ENCODE peak calls at places on chromosomes 11 and 22, in five cellular contexts. D is stimulated activated naive CD8-positive, alpha-beta T cell treated with anti-CD3 and anti-CD28 coated beads, Interleukin-15, amount 100 ng/mL, for 72 hours; X is lower lobe of right lung; O is hippocampal formation; W is 8988T. U is an unnamed sample.
A peak's percentile ranks its signal among the peaks of the same experiment; 100 is the strongest.

GRCh38 chr11:31102316-31102715 is 267.2 kb downstream of the DCDC1 start:
- DNase-seq in D (no peak), W (no peak), X (no peak), O (no peak), U (no peak)

GRCh38 chr11:120525285-120526085 is 13.9 kb downstream of the GRIK4 start:
- DNase-seq in O (no peak), W (no peak), X (peak; percentile 22), D (no peak), U (no peak)

GRCh38 chr11:61065955-61066638 is 36.2 kb upstream of the CD5 start:
- DNase-seq in O (no peak), D (peak; percentile 66), X (no peak), W (no peak), U (peak; percentile 75)

GRCh38 chr22:20508815-20509271 is 1.4 kb downstream of the MED15 start:
- DNase-seq in W (no peak), X (no peak), D (no peak), O (no peak), U (no peak)

GRCh38 chr11:46489668-46490560 is 98.3 kb upstream of the CHRM4 start:
- DNase-seq in O (peak; percentile 38), D (peak; percentile 26), W (peak; percentile 28), X (no peak), U (no peak)

GRCh38 chr11:65776710-65777141 is 4.0 kb downstream of the AP5B1 start:
- DNase-seq in O (no peak), W (no peak), D (no peak), X (no peak), U (no peak)

GRCh38 chr11:33942954-33943353 is 51.1 kb upstream of the LMO2 start:
- DNase-seq in W (no peak), O (no peak), D (no peak), X (no peak), U (no peak)

GRCh38 chr22:39710380-39711117 is 140.0 kb downstream of the CACNA1I start:
- DNase-seq in W (no peak), X (no peak), O (no peak), D (no peak), U (no peak)

GRCh38 chr11:70667767-70668166 is 269.4 kb downstream of the CTTN start:
- DNase-seq in D (no peak), O (no peak), W (no peak), X (no peak), U (no peak)

GRCh38 chr22:17119481-17120202 is 1.5 kb downstream of the TMEM121B start:
- DNase-seq in D (no peak), W (no peak), X (no peak), O (no peak), U (no peak)

GRCh38 chr11:112759418-112759817 is 201.8 kb upstream of the NCAM1 start:
- DNase-seq in W (no peak), X (no peak), O (no peak), D (no peak), U (no peak)

GRCh38 chr11:44592125-44592643 is 26.7 kb downstream of the CD82 start:
- DNase-seq in D (no peak), X (no peak), W (no peak), O (no peak), U (no peak)

GRCh38 chr11:126547691-126548090 is 192.2 kb downstream of the ST3GAL4 start:
- DNase-seq in D (no peak), W (no peak), X (no peak), O (no peak), U (no peak)

GRCh38 chr11:1943977-1944376 is 3.2 kb upstream of the MRPL23 start:
- DNase-seq in D (peak; percentile 7), W (peak; percentile 45), X (peak; percentile 40), O (no peak), U (peak; percentile 3)

GRCh38 chr22:44330188-44330726 is 17.5 kb upstream of the SHISAL1 start:
- DNase-seq in O (no peak), D (no peak), W (no peak), X (no peak), U (no peak)

GRCh38 chr11:33375688-33376311 is 118.6 kb downstream of the HIPK3 start:
- DNase-seq in O (no peak), W (peak; percentile 52), X (no peak), D (no peak), U (no peak)

GRCh38 chr11:69442807-69443137 is 38.7 kb upstream of the LINC01488 start:
- DNase-seq in W (no peak), X (peak; percentile 60), D (no peak), O (no peak), U (no peak)

GRCh38 chr11:10674991-10675440 is 18.5 kb downstream of the IRAG1 start:
- DNase-seq in D (no peak), X (no peak), O (peak; percentile 54), W (no peak), U (no peak)

GRCh38 chr11:57658023-57658361 is 430 bp downstream of the CLP1 start:
- DNase-seq in X (no peak), O (no peak), W (no peak), D (no peak), U (no peak)

GRCh38 chr11:12094872-12095800 is 15.3 kb upstream of the MICAL2 start:
- DNase-seq in W (no peak), X (no peak), D (no peak), O (no peak), U (no peak)

GRCh38 chr11:134069426-134069921 is 602 bp downstream of the JAM3 start:
- DNase-seq in D (no peak), X (no peak), O (peak; percentile 35), W (no peak), U (no peak)

GRCh38 chr11:68065841-68066240 is 27.0 kb downstream of the TCIRG1 start:
- DNase-seq in O (no peak), D (no peak), W (no peak), X (no peak), U (no peak)

GRCh38 chr22:17665884-17666283 is 27.3 kb downstream of the BCL2L13 start:
- DNase-seq in X (no peak), O (no peak), W (no peak), D (no peak), U (no peak)

GRCh38 chr11:104858882-104859735 is 39.2 kb downstream of the CASP12 start:
- DNase-seq in W (no peak), O (no peak), X (no peak), D (no peak), U (no peak)

GRCh38 chr11:95821640-95822039 is 31.3 kb downstream of the CEP57 start:
- DNase-seq in D (no peak), O (no peak), W (no peak), X (no peak), U (no peak)

GRCh38 chr11:5639953-5640352 is 15.2 kb downstream of the TRIM34 start:
- DNase-seq in W (no peak), D (no peak), O (no peak), X (no peak), U (no peak)

GRCh38 chr11:65213322-65214211 is 31.8 kb downstream of the CAPN1 start:
- DNase-seq in D (peak; percentile 36), O (no peak), W (no peak), X (no peak), U (no peak)

GRCh38 chr11:110065189-110065588 is 28.0 kb upstream of the ZC3H12C start:
- DNase-seq in W (no peak), X (no peak), O (no peak), D (no peak), U (no peak)

GRCh38 chr11:13717331-13717730 is 48.9 kb downstream of the FAR1 start:
- DNase-seq in W (no peak), D (no peak), O (no peak), X (no peak), U (no peak)

GRCh38 chr22:39534591-39535301 is 2.2 kb upstream of the RPS19BP1 start:
- DNase-seq in W (peak; percentile 73), O (peak; percentile 29), X (peak; percentile 90), D (peak; percentile 81), U (peak; percentile 72)